ENCODE peak calls at places on chromosome 21, in five cellular contexts. One of them, this sample, is unnamed. For H3K4me1, the result is how much of the 10 kb centered on the place peaks cover.

GRCh38 chr21:36800734-36801133 is 101.8 kb downstream of the SIM2 start:
- DNase-seq in aorta: no peak
- DNase-seq in astrocyte: no peak
- DNase-seq in prostate gland: no peak
- DNase-seq in CD8-positive, alpha-beta memory T cell: no peak
- DNase-seq in this sample: no peak

GRCh38 chr21:39313042-39313456 is 383 bp downstream of the BRWD1 start:
- DNase-seq in aorta: peak
- DNase-seq in astrocyte: no peak
- DNase-seq in prostate gland: no peak
- DNase-seq in CD8-positive, alpha-beta memory T cell: peak
- DNase-seq in this sample: peak

GRCh38 chr21:26833460-26833939 is 11.7 kb downstream of the ADAMTS1 start:
- DNase-seq in aorta: peak
- DNase-seq in astrocyte: no peak
- DNase-seq in prostate gland: no peak
- DNase-seq in CD8-positive, alpha-beta memory T cell: no peak
- DNase-seq in this sample: no peak

GRCh38 chr21:42414928-42415769 is 11.4 kb downstream of the UBASH3A start:
- DNase-seq in aorta: no peak
- DNase-seq in astrocyte: peak
- DNase-seq in prostate gland: no peak
- DNase-seq in CD8-positive, alpha-beta memory T cell: peak
- DNase-seq in this sample: peak

GRCh38 chr21:39664586-39664985 is 51.8 kb downstream of the B3GALT5 start:
- DNase-seq in aorta: no peak
- DNase-seq in astrocyte: no peak
- DNase-seq in prostate gland: no peak
- DNase-seq in CD8-positive, alpha-beta memory T cell: no peak
- DNase-seq in this sample: no peak

GRCh38 chr21:46636550-46637289 is 1.2 kb downstream of the PRMT2 start:
- DNase-seq in aorta: no peak
- DNase-seq in astrocyte: no peak
- DNase-seq in prostate gland: no peak
- DNase-seq in CD8-positive, alpha-beta memory T cell: no peak
- DNase-seq in this sample: no peak

GRCh38 chr21:28833181-28833580 is 159.5 kb downstream of the LTN1 start:
- DNase-seq in aorta: no peak
- DNase-seq in astrocyte: no peak
- DNase-seq in prostate gland: no peak
- DNase-seq in CD8-positive, alpha-beta memory T cell: no peak
- DNase-seq in this sample: no peak

GRCh38 chr21:16058896-16059295 is 329.1 kb downstream of the USP25 start:
- DNase-seq in aorta: no peak
- DNase-seq in astrocyte: no peak
- DNase-seq in prostate gland: no peak
- DNase-seq in CD8-positive, alpha-beta memory T cell: no peak
- DNase-seq in this sample: no peak

GRCh38 chr21:31524140-31524539 is 135.4 kb upstream of the SOD1 start:
- DNase-seq in aorta: no peak
- DNase-seq in astrocyte: no peak
- DNase-seq in prostate gland: no peak
- DNase-seq in CD8-positive, alpha-beta memory T cell: no peak
- DNase-seq in this sample: no peak

GRCh38 chr21:36783612-36784383 is 84.9 kb downstream of the SIM2 start:
- DNase-seq in aorta: no peak
- DNase-seq in astrocyte: peak
- DNase-seq in prostate gland: no peak
- DNase-seq in CD8-positive, alpha-beta memory T cell: no peak
- DNase-seq in this sample: peak

GRCh38 chr21:21929228-21929627 is 931.0 kb downstream of the NCAM2 start:
- DNase-seq in aorta: no peak
- DNase-seq in astrocyte: no peak
- DNase-seq in prostate gland: no peak
- DNase-seq in CD8-positive, alpha-beta memory T cell: no peak
- DNase-seq in this sample: no peak

GRCh38 chr21:29376556-29376955 is 77.8 kb downstream of the BACH1 start:
- DNase-seq in aorta: peak
- DNase-seq in astrocyte: no peak
- DNase-seq in prostate gland: no peak
- DNase-seq in CD8-positive, alpha-beta memory T cell: peak
- DNase-seq in this sample: no peak

GRCh38 chr21:39696620-39697019 is 48.4 kb upstream of the IGSF5 start:
- DNase-seq in aorta: no peak
- DNase-seq in astrocyte: peak
- DNase-seq in prostate gland: no peak
- DNase-seq in CD8-positive, alpha-beta memory T cell: no peak
- DNase-seq in this sample: peak

GRCh38 chr21:31426235-31426797 is 82.3 kb upstream of the TIAM1 start:
- DNase-seq in aorta: no peak
- DNase-seq in astrocyte: peak
- DNase-seq in prostate gland: no peak
- DNase-seq in CD8-positive, alpha-beta memory T cell: no peak
- DNase-seq in this sample: no peak

GRCh38 chr21:16842716-16843115 is 670.1 kb upstream of the CXADR start:
- DNase-seq in aorta: no peak
- DNase-seq in astrocyte: no peak
- DNase-seq in prostate gland: no peak
- DNase-seq in CD8-positive, alpha-beta memory T cell: no peak
- DNase-seq in this sample: no peak

GRCh38 chr21:36803801-36804452 is 105.0 kb downstream of the SIM2 start:
- DNase-seq in aorta: no peak
- DNase-seq in astrocyte: no peak
- DNase-seq in prostate gland: no peak
- DNase-seq in CD8-positive, alpha-beta memory T cell: no peak
- DNase-seq in this sample: no peak

GRCh38 chr21:45050786-45051489 is 23.4 kb upstream of the ADARB1 start:
- DNase-seq in aorta: peak
- DNase-seq in astrocyte: peak
- DNase-seq in prostate gland: no peak
- DNase-seq in CD8-positive, alpha-beta memory T cell: no peak
- DNase-seq in this sample: no peak

GRCh38 chr21:45048968-45049367 is 25.4 kb upstream of the ADARB1 start:
- DNase-seq in aorta: no peak
- DNase-seq in astrocyte: no peak
- DNase-seq in prostate gland: no peak
- DNase-seq in CD8-positive, alpha-beta memory T cell: no peak
- DNase-seq in this sample: no peak

GRCh38 chr21:45051580-45052434 is 22.6 kb upstream of the ADARB1 start:
- DNase-seq in aorta: peak
- DNase-seq in astrocyte: no peak
- DNase-seq in prostate gland: no peak
- DNase-seq in CD8-positive, alpha-beta memory T cell: no peak
- DNase-seq in this sample: no peak

GRCh38 chr21:45049725-45050359 is 24.5 kb upstream of the ADARB1 start:
- DNase-seq in aorta: peak
- DNase-seq in astrocyte: no peak
- DNase-seq in prostate gland: no peak
- DNase-seq in CD8-positive, alpha-beta memory T cell: no peak
- DNase-seq in this sample: no peak

GRCh38 chr21:45050361-45050785 is 24.0 kb upstream of the ADARB1 start:
- DNase-seq in aorta: peak
- DNase-seq in astrocyte: no peak
- DNase-seq in prostate gland: no peak
- DNase-seq in CD8-positive, alpha-beta memory T cell: no peak
- DNase-seq in this sample: no peak
- H3K4me1 ChIP-seq in aorta: under half
- H3K4me1 ChIP-seq in astrocyte: under half
- H3K4me1 ChIP-seq in prostate gland: under half
- H3K4me1 ChIP-seq in CD8-positive, alpha-beta memory T cell: under half
- H3K4me1 ChIP-seq in this sample: under half

GRCh38 chr21:44996096-44996495 is 56.3 kb downstream of the SLX9 start:
- DNase-seq in aorta: peak
- DNase-seq in astrocyte: no peak
- DNase-seq in prostate gland: no peak
- DNase-seq in CD8-positive, alpha-beta memory T cell: no peak
- DNase-seq in this sample: no peak
- H3K4me1 ChIP-seq in aorta: under half
- H3K4me1 ChIP-seq in astrocyte: under half
- H3K4me1 ChIP-seq in prostate gland: under half
- H3K4me1 ChIP-seq in CD8-positive, alpha-beta memory T cell: under half
- H3K4me1 ChIP-seq in this sample: under half

GRCh38 chr21:38297193-38297592 is 40.4 kb downstream of the KCNJ15 start:
- DNase-seq in aorta: no peak
- DNase-seq in astrocyte: peak
- DNase-seq in prostate gland: peak
- DNase-seq in CD8-positive, alpha-beta memory T cell: no peak
- DNase-seq in this sample: no peak
- H3K4me1 ChIP-seq in aorta: under half
- H3K4me1 ChIP-seq in astrocyte: under half
- H3K4me1 ChIP-seq in prostate gland: under half
- H3K4me1 ChIP-seq in CD8-positive, alpha-beta memory T cell: under half
- H3K4me1 ChIP-seq in this sample: under half

GRCh38 chr21:44992608-44993031 is 52.8 kb downstream of the SLX9 start:
- DNase-seq in aorta: peak
- DNase-seq in astrocyte: no peak
- DNase-seq in prostate gland: no peak
- DNase-seq in CD8-positive, alpha-beta memory T cell: no peak
- DNase-seq in this sample: no peak
- H3K4me1 ChIP-seq in aorta: under half
- H3K4me1 ChIP-seq in astrocyte: under half
- H3K4me1 ChIP-seq in prostate gland: under half
- H3K4me1 ChIP-seq in CD8-positive, alpha-beta memory T cell: under half
- H3K4me1 ChIP-seq in this sample: under half

GRCh38 chr21:33279330-33279820 is 13.2 kb downstream of the IL10RB start:
- DNase-seq in aorta: no peak
- DNase-seq in astrocyte: no peak
- DNase-seq in prostate gland: no peak
- DNase-seq in CD8-positive, alpha-beta memory T cell: no peak
- DNase-seq in this sample: no peak
- H3K4me1 ChIP-seq in aorta: under half
- H3K4me1 ChIP-seq in astrocyte: under half
- H3K4me1 ChIP-seq in prostate gland: under half
- H3K4me1 ChIP-seq in CD8-positive, alpha-beta memory T cell: under half
- H3K4me1 ChIP-seq in this sample: under half

DNA sequence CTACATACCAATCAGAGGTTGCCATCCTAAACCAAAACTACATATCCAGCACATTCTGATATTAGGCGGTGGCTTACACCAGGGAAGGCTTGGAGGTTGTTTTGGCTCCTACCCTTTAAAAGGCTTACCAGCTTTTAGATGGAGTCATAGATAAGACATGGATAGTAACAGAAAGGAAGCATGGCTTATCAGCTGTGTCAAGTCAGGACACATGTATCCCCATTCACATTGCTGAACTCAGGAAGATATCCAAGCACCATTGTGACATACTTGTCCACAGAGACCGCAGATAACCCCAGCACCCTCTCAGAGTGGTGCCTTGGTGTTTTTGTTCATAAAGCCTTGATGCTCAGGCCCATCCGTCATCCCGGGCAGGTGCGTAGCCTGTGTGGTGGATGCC is 39.7 kb downstream of the ADARB1 start:
- DNase-seq in aorta: no peak
- DNase-seq in astrocyte: no peak
- DNase-seq in prostate gland: no peak
- DNase-seq in CD8-positive, alpha-beta memory T cell: no peak
- DNase-seq in this sample: no peak
- H3K4me1 ChIP-seq in aorta: under half
- H3K4me1 ChIP-seq in astrocyte: under half
- H3K4me1 ChIP-seq in prostate gland: under half
- H3K4me1 ChIP-seq in CD8-positive, alpha-beta memory T cell: under half
- H3K4me1 ChIP-seq in this sample: under half

DNA sequence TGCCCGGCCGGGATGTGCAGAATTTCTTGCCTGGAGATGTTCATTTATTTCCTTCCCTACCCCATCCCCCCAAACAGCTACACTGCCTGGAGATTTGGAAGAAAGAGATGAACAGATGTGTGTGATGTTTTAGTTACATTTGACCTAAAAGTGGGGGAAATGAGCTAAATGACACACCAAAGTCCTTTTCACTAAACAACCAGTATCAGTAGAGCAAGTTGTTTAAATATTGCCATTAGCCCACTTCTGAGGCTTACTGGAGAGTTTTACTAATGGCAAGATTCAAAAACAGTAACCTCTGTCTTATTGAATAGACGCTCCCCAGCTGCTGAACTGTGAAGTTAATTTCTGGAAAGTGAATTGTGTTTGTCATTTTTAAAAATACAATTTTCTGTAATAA is 100.1 kb downstream of the RUNX1 start:
- DNase-seq in aorta: no peak
- DNase-seq in astrocyte: no peak
- DNase-seq in prostate gland: no peak
- DNase-seq in CD8-positive, alpha-beta memory T cell: no peak
- DNase-seq in this sample: no peak
- H3K4me1 ChIP-seq in aorta: under half
- H3K4me1 ChIP-seq in astrocyte: under half
- H3K4me1 ChIP-seq in prostate gland: under half
- H3K4me1 ChIP-seq in CD8-positive, alpha-beta memory T cell: half or more
- H3K4me1 ChIP-seq in this sample: under half

DNA sequence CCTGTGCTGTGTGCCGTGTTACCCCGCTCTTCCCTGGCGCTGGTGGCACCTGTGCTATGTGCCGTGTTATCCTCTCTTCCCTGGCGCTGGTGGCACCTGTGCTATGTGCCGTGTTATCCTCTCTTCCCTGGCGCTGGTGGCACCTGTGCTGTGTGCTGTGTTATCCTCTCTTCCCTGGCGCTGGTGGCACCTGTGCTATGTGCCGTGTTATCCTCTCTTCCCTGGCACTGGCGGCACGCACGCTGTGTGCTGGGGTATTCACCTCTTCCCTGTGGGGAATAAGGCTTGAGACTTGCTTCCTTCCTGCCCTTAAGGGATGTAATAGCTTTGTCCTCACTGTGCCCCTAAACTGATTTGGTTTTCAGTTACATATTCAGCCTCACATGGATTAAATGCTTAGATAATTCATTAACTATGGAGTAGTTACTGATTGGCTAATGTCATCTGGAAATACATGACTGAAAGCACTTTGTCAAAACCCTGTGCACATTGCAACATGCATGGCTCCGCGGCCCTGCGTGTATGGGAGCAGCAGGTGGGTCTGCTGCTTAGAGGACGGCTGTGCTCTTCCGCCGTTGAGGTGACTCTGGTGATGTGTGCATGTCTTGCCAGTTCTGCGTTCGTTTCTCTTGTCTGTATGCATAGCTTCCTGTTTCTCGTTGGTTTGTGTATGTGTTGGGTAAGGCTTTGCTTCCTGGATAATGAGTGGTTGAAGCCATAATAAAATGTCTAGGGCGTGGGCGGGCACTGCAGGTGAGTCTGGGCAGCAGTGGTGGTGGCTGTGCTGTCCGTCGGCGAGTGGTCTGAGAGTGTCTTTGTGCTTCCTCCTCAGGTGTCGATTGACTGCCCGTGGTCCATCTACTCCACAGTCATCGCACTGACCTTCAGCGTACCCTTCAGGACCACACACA is 17.9 kb upstream of the PWP2 start:
- DNase-seq in aorta: no peak
- DNase-seq in astrocyte: no peak
- DNase-seq in prostate gland: peak
- DNase-seq in CD8-positive, alpha-beta memory T cell: peak
- DNase-seq in this sample: peak
- H3K4me1 ChIP-seq in aorta: under half
- H3K4me1 ChIP-seq in astrocyte: under half
- H3K4me1 ChIP-seq in prostate gland: under half
- H3K4me1 ChIP-seq in CD8-positive, alpha-beta memory T cell: half or more
- H3K4me1 ChIP-seq in this sample: under half